ENCODE peak calls at places on chromosome 2, in eight cellular contexts. N is transverse colon, D is IMR-90, X is HCT116, A is suprapubic skin, B is cardiac muscle cell, W is MG63, H is sigmoid colon. O is an unnamed sample.

GRCh38 chr2:133531382-133531781 is 36.9 kb downstream of the NCKAP5 start:
- DNase-seq in D (no peak), A (no peak), W (no peak), X (no peak), H (no peak), B (no peak), N (no peak), O (no peak)

GRCh38 chr2:164913640-164914346 is 41.5 kb downstream of the SLC38A11 start:
- DNase-seq in A (no peak), H (no peak), W (no peak), N (no peak), X (no peak), D (peak; percentile 15), B (peak; percentile 45), O (no peak)

GRCh38 chr2:112629823-112630222 is 15.9 kb upstream of the SLC20A1 start:
- DNase-seq in X (no peak), N (no peak), D (no peak), H (no peak), W (no peak), B (no peak), A (peak; percentile 22), O (no peak)

GRCh38 chr2:130835766-130836015 is 1.0 kb upstream of the ARHGEF4 start:
- DNase-seq in H (peak; percentile 34), X (no peak), W (no peak), N (no peak), B (no peak), D (no peak), A (no peak), O (no peak)

GRCh38 chr2:39437522-39438296 is 624 bp upstream of the MAP4K3 start:
- DNase-seq in A (peak; percentile 68), H (peak; percentile 70), B (no peak), W (peak; percentile 16), X (peak; percentile 63), D (peak; percentile 31), N (peak; percentile 78), O (peak; percentile 85)

GRCh38 chr2:17538022-17538843 is 2.3 kb upstream of the VSNL1 start:
- DNase-seq in H (no peak), A (peak; percentile 48), N (peak; percentile 30), W (no peak), D (peak; percentile 20), X (peak; percentile 19), B (peak; percentile 5), O (no peak)

GRCh38 chr2:38446972-38447561 is 70.0 kb upstream of the ATL2 start:
- DNase-seq in D (no peak), X (no peak), A (no peak), W (no peak), H (no peak), N (no peak), B (no peak), O (no peak)

GRCh38 chr2:199663157-199663556 is 187.8 kb downstream of the FTCDNL1 start:
- DNase-seq in B (no peak), X (no peak), H (no peak), N (no peak), D (no peak), A (no peak), W (no peak), O (no peak)

GRCh38 chr2:41990688-41991087 is 57.1 kb upstream of the PKDCC start:
- DNase-seq in H (no peak), X (no peak), D (peak; percentile 75), A (no peak), W (peak; percentile 45), N (no peak), B (no peak), O (no peak)

GRCh38 chr2:167134381-167135072 is 246.2 kb downstream of the XIRP2 start:
- DNase-seq in A (no peak), W (peak; percentile 48), H (no peak), N (no peak), B (no peak), X (no peak), D (peak; percentile 93), O (no peak)

GRCh38 chr2:58019209-58019608 is 27.4 kb upstream of the VRK2 start:
- DNase-seq in N (no peak), B (no peak), H (no peak), W (no peak), D (peak; percentile 17), X (no peak), A (no peak), O (no peak)

GRCh38 chr2:120972286-120972685 is 236.6 kb downstream of the GLI2 start:
- DNase-seq in B (no peak), A (no peak), N (no peak), X (no peak), H (no peak), W (no peak), D (no peak), O (no peak)

GRCh38 chr2:148103946-148104345 is 83.1 kb downstream of the MBD5 start:
- DNase-seq in N (no peak), A (no peak), B (no peak), W (no peak), H (no peak), X (no peak), D (no peak), O (no peak)

GRCh38 chr2:68940369-68940768 is 12.3 kb downstream of the GKN2 start:
- DNase-seq in N (no peak), A (no peak), H (no peak), X (no peak), D (no peak), W (no peak), B (no peak), O (no peak)

DNA sequence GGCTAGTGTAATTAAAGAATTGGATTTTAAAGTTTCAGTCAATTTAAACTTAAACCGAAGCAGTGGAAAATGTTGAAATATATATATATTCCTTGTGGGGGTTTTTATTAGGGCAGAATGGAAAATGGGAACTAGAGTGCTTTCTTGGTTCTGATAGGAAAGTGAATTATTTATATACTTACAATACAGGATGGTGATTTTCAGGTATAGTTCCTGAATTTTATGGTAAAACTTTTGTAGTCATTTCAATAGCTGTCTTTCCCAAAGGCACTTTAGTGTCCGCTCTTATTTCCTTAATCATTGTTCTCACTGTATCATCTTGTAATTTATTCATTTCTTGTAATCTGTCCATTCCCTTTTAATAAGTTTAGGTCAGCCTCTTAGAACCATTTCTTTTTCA is 1.9 kb downstream of the RPL37A start:
- DNase-seq in A (no peak), B (no peak), W (no peak), X (no peak), D (no peak), N (no peak), H (no peak), O (no peak)
- H3K36me3 ChIP-seq in A (peaks cover 54% of the 10 kb centered on the region), B (peaks cover 34% of the 10 kb centered on the region), W (peaks cover 70% of the 10 kb centered on the region), X (peaks cover 65% of the 10 kb centered on the region), D (peaks cover 49% of the 10 kb centered on the region), N (no peaks in the 10 kb centered on the region), H (peaks cover 37% of the 10 kb centered on the region), O (peaks cover 57% of the 10 kb centered on the region)

GRCh38 chr2:55618025-55618648 is 715 bp upstream of the PPP4R3B start:
- DNase-seq in X (no peak), N (no peak), W (peak; percentile 2), B (peak; percentile 26), A (no peak), D (peak; percentile 10), H (no peak), O (no peak)

GRCh38 chr2:55620123-55620779 is 2.8 kb upstream of the PPP4R3B start:
- DNase-seq in N (no peak), W (peak; percentile 6), D (peak; percentile 14), X (no peak), B (peak; percentile 6), A (no peak), H (no peak), O (no peak)

GRCh38 chr2:55617160-55618024 is at the start of gene PPP4R3B:
- DNase-seq in W (peak; percentile 100), N (peak; percentile 99), X (peak; percentile 98), D (peak; percentile 100), H (peak; percentile 100), B (peak; percentile 98), A (peak; percentile 99), O (peak; percentile 100)

GRCh38 chr2:55618649-55619055 is 1.2 kb upstream of the PPP4R3B start:
- DNase-seq in X (peak; percentile 54), B (peak; percentile 54), H (peak; percentile 74), D (peak; percentile 43), A (peak; percentile 66), W (peak; percentile 42), N (peak; percentile 58), O (peak; percentile 71)

DNA sequence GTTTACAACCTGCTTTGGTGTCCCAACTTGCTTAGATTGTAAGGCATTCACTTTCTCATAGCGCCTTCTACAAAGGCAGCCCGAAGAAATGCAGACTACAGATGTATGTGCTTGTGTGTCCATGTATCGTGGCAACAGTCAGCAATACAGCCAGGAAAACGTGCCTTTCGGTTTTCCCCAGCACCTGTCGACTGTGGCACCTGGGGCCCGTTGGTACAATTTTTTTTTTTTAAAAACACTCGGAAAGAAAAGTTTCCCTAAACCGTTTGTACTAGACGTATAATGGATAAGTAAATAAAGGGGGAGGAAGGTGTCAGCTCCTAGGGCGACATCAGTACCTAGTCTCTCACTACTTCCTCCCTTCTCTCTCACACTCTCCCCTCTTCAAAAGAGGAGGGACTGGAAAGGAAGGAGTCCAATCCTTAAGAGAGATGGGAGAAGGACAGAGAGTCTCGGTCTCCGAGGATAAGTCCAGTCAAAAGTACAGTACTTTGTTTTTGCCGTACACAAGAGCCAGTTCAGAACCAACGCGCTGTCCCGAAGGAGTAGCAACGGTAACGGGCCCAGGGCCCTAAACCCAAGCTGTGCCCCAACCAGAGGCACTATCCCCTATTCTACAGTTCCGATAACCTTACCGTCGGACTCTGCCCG is 788 bp downstream of the PPP4R3B start:
- DNase-seq in A (no peak), H (no peak), D (peak; percentile 68), B (peak; percentile 59), N (peak; percentile 37), X (no peak), W (peak; percentile 14), O (no peak)
- H3K36me3 ChIP-seq in A (peaks cover 18% of the 10 kb centered on the region), H (peaks cover 1% of the 10 kb centered on the region), D (peaks cover 6% of the 10 kb centered on the region), B (peaks cover 25% of the 10 kb centered on the region), N (no peaks in the 10 kb centered on the region), X (peaks cover 16% of the 10 kb centered on the region), W (peaks cover 36% of the 10 kb centered on the region), O (peaks cover 38% of the 10 kb centered on the region)

GRCh38 chr2:128008089-128008672 is 19.7 kb downstream of the SAP130 start:
- DNase-seq in A (no peak), X (no peak), N (no peak), H (no peak), D (no peak), W (no peak), B (no peak), O (no peak)
- H3K36me3 ChIP-seq in A (peaks cover 93% of the 10 kb centered on the region), X (peaks cover 11% of the 10 kb centered on the region), N (no peaks in the 10 kb centered on the region), H (peaks cover 60% of the 10 kb centered on the region), D (peaks cover 48% of the 10 kb centered on the region), W (peaks cover 31% of the 10 kb centered on the region), B (peaks cover 69% of the 10 kb centered on the region), O (peaks cover 99% of the 10 kb centered on the region)

DNA sequence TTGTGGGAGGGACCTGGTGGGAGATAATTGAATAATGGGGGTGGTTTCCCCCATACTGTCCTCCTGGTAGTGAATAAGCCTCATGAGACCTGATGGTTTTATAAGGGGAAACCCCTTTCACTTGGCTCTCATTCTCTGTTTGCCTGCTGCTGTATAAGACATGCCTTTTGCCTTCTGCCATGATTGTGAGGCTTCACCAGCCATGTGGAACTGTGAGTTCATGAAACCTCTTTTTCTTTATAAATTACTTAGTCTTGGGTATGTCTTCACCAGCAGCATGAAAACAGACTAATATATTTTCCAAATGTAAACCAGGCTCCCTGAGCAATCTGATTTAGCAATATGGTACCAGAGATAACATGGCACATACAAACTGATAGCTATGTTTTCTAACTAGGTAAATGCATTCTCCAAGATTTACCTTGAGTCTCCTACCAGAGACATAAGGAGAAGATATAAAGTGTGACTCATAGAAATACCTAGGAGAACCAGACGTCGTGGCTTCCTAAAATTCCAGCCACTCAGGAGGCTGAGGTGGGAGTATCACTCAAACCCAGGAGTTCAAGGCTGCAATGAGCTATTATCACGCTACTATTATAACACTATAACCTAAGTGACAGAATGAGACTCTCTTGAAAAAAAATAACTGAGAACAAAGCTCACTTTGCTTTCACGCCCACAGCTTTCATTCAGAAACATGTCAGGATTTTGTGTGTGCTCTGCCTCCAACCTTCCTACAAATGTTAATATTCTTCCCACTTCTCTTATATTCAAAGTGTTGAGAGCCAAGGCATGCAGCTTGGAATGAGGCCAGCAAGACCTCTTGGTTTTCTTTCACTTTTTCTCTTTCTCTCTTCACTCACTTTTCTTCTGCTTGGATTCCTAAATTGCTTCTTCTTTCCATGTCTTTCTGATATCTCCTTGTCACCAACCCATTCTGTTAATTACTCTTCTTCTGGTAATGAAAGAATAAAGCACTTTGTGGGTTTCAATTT is 263.9 kb upstream of the UBE2E3 start:
- DNase-seq in W (no peak), X (no peak), A (no peak), H (no peak), B (no peak), N (no peak), D (no peak), O (no peak)
- H3K36me3 ChIP-seq in W (no peaks in the 10 kb centered on the region), X (no peaks in the 10 kb centered on the region), A (no peaks in the 10 kb centered on the region), H (no peaks in the 10 kb centered on the region), B (no peaks in the 10 kb centered on the region), N (no peaks in the 10 kb centered on the region), D (no peaks in the 10 kb centered on the region), O (no peaks in the 10 kb centered on the region)